ENCODE peak calls at places on chromosomes 6 and 20, in nine cellular contexts. Y is sigmoid colon, C is SW480, D is NCI-H1436, Z is hypothalamus, S is T-helper 2 cell, H is HCEC 1CT, U is LoVo, I is H9. T is an unnamed sample.

GRCh38 chr6:140071601-140072062 is 697.2 kb upstream of the CITED2 start:
- DNase-seq in S (no peak), D (no peak), I (no peak), Z (no peak), Y (no peak), C (no peak), U (no peak), H (peak; percentile 97), T (no peak)

GRCh38 chr6:144378437-144378836 is 93.3 kb downstream of the UTRN start:
- DNase-seq in H (peak; percentile 70), C (no peak), I (no peak), Z (no peak), U (no peak), S (no peak), D (no peak), Y (no peak), T (no peak)

GRCh38 chr6:170096191-170096802 is 194.6 kb downstream of the DLL1 start:
- DNase-seq in U (no peak), Z (no peak), D (peak; percentile 37), I (peak; percentile 21), S (no peak), H (no peak), C (no peak), Y (peak; percentile 52), T (no peak)

GRCh38 chr6:105489213-105489525 is 86.3 kb upstream of the PREP start:
- DNase-seq in H (no peak), Y (no peak), S (no peak), C (no peak), D (no peak), I (no peak), U (no peak), Z (no peak), T (no peak)

GRCh38 chr20:8045946-8046345 is 26.4 kb upstream of the TMX4 start:
- DNase-seq in C (no peak), Y (no peak), U (no peak), D (no peak), S (no peak), I (no peak), H (no peak), Z (no peak), T (no peak)

GRCh38 chr6:162344935-162345599 is 382.5 kb downstream of the PRKN start:
- DNase-seq in D (no peak), S (no peak), C (no peak), I (no peak), U (no peak), Z (no peak), H (no peak), Y (no peak), T (no peak)

GRCh38 chr6:82144852-82145332 is 102.7 kb downstream of the IBTK start:
- DNase-seq in H (peak; percentile 80), D (peak; percentile 26), Z (no peak), C (peak; percentile 54), I (no peak), U (peak; percentile 48), Y (no peak), S (no peak), T (no peak)

GRCh38 chr6:97047473-97048201 is 123.1 kb downstream of the KLHL32 start:
- DNase-seq in Y (no peak), S (no peak), H (no peak), U (no peak), C (no peak), D (no peak), I (no peak), Z (no peak), T (no peak)

GRCh38 chr20:63005862-63006564 is 751 bp downstream of the BHLHE23 start:
- DNase-seq in D (no peak), H (no peak), S (no peak), Z (no peak), Y (no peak), U (no peak), C (no peak), I (peak; percentile 64), T (no peak)